ENCODE peak calls at places on chromosomes 11 and 22, in five cellular contexts. Y, C, V, B and J are unnamed samples.

GRCh38 chr22:24994070-24994763 is 41.7 kb downstream of the KIAA1671 start:
- ATAC-seq in C (no peak), Y (peak; percentile 49), B (no peak), V (no peak), J (no peak)

GRCh38 chr11:89613916-89614315 is 96.2 kb upstream of the TRIM77 start:
- ATAC-seq in Y (no peak), V (no peak), C (no peak), B (no peak), J (no peak)

GRCh38 chr11:2924381-2924780 is 4.8 kb downstream of the PHLDA2 start:
- ATAC-seq in V (no peak), B (no peak), Y (no peak), C (peak; percentile 3), J (no peak)

GRCh38 chr11:33258631-33259184 is 1.5 kb downstream of the HIPK3 start:
- ATAC-seq in V (peak; percentile 50), B (peak; percentile 17), Y (peak; percentile 46), C (peak; percentile 28), J (peak; percentile 32)

GRCh38 chr11:134261626-134262488 is 8.5 kb downstream of the ACAD8 start:
- ATAC-seq in B (peak; percentile 83), Y (peak; percentile 70), C (peak; percentile 95), V (peak; percentile 86), J (no peak)

GRCh38 chr11:8338138-8338537 is 74.5 kb upstream of the LMO1 start:
- ATAC-seq in C (peak; percentile 86), V (peak; percentile 95), Y (peak; percentile 84), B (peak; percentile 87), J (peak; percentile 45)

GRCh38 chr11:97972731-97973130 is 1048.0 kb upstream of the CNTN5 start:
- ATAC-seq in B (no peak), C (no peak), Y (no peak), V (peak; percentile 78), J (no peak)

GRCh38 chr11:61173456-61173855 is 12.2 kb upstream of the VPS37C start:
- ATAC-seq in B (peak; percentile 69), C (peak; percentile 86), Y (peak; percentile 44), V (peak; percentile 89), J (no peak)

GRCh38 chr11:67275606-67276409 is 9.5 kb downstream of the GRK2 start:
- ATAC-seq in B (no peak), C (no peak), Y (no peak), V (peak; percentile 3), J (no peak)

GRCh38 chr22:50612168-50612714 is 11.6 kb downstream of the MAPK8IP2 start:
- ATAC-seq in V (no peak), Y (no peak), C (no peak), B (no peak), J (no peak)

GRCh38 chr11:37474889-37475288 is 876.9 kb upstream of the RAG2 start:
- ATAC-seq in V (no peak), Y (no peak), B (no peak), C (no peak), J (no peak)

GRCh38 chr11:85182437-85183109 is 444.6 kb downstream of the DLG2 start:
- ATAC-seq in Y (peak; percentile 90), V (no peak), B (peak; percentile 83), C (peak; percentile 82), J (no peak)

DNA sequence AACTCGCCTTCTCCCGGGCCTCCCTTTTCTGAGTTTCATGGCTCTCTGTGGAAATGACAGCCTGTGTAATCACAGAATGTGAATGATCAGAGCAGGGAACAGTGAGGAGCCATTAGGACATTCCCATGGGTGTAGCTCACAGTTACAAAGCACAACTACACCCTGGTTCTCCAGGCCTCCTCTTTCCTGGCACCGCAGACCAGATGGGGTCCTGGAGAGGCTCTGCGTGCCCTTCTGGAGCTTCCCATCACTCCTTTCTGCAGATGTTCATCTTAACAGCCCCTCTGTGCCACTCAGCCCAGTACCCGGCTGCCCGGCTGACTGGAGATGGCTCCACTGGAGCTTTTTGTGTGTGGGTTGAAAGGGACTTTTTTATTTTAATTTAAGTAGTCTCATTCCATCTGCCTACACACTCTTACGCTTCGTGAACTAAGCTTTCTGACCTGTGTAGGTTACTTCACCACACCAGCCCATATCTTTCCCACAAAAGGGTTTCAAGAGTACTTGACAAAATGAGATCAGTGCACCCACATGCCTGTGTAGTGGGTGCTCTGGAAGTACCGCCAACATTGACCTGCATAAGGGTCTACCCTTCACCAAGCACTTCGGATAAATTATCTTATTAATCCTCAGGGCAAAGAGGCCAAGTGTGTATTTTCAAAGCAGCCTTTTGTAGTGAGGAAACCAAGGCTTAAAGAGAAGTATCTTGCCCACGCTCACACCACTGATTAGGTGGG is 29.8 kb downstream of the SREBF2 start:
- ATAC-seq in V (no peak), C (peak; percentile 36), B (peak; percentile 86), Y (no peak), J (peak; percentile 55)
- TF ChIP-seq POLR2A in V (no peak), C (no peak), B (no peak), Y (no peak), J (no peak)

GRCh38 chr22:45462034-45462655 is 40.5 kb upstream of the FBLN1 start:
- ATAC-seq in C (peak; percentile 94), B (no peak), V (no peak), Y (no peak), J (no peak)
- TF ChIP-seq CTCF in C (peak; percentile 73), B (peak; percentile 7), V (no peak), Y (no peak), J (no peak)

DNA sequence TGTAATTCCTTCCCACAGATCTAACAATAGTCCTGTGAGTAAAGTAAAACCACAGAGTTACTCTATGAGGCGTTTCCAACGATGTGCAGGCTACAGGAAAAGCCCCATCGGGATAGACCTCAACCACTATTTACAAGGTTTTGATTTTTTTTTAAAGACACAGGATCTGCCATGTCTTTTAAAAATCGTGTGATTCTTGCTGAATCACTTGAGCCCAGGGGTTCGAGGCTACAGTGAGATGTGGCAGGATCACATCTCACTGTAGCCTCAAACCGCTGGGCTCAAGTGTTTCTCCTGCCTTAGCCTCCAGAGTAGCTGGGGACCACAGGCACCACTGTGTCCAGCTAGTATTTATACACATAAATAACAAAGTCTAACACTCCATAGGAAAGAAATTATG is 7.8 kb downstream of the TAF1D start:
- ATAC-seq in V (no peak), B (no peak), C (no peak), Y (no peak), J (no peak)
- H3K4me3 ChIP-seq in V (no peak overlapping the region), B (peak overlapping the region; percentile 12), C (no peak overlapping the region), Y (no peak overlapping the region), J (no peak overlapping the region)

DNA sequence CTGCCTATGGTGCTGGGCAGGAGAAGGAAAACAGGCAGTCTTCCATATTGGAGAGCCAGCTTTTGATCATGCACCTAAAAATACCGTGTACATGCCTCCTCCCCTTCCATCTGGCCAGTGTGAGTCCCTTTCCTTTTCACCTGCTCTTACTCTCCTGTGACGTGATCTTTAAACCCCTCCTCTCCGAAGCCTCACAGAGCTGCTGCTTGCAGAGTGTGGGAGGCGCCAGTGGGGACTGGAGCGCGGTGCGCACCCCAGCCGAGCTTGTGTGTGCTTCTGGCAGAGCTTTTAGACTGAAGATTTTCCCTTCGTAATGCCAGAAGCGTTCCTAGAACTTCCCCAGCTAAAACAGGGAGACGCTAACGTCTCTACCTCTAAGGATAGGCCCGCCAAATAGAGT is 29.8 kb downstream of the MUC6 start:
- ATAC-seq in V (peak; percentile 67), Y (no peak), B (no peak), C (no peak), J (no peak)
- TF ChIP-seq POLR2A in V (no peak), Y (no peak), B (no peak), C (no peak), J (no peak)

GRCh38 chr22:37256075-37256726 is 12.1 kb upstream of the RAC2 start:
- ATAC-seq in Y (no peak), C (no peak), B (peak; percentile 78), V (no peak), J (no peak)

GRCh38 chr22:37255558-37256006 is 11.5 kb upstream of the RAC2 start:
- ATAC-seq in B (no peak), Y (no peak), V (no peak), C (no peak), J (no peak)

GRCh38 chr22:37254206-37254866 is 10.3 kb upstream of the RAC2 start:
- ATAC-seq in B (no peak), V (no peak), C (no peak), Y (no peak), J (no peak)

GRCh38 chr22:37254867-37255233 is 10.8 kb upstream of the RAC2 start:
- ATAC-seq in Y (no peak), C (no peak), V (no peak), B (no peak), J (no peak)

GRCh38 chr22:37253164-37253660 is 9.1 kb upstream of the RAC2 start:
- ATAC-seq in C (no peak), Y (no peak), B (no peak), V (no peak), J (no peak)
- TF ChIP-seq CTCF in C (no peak), Y (no peak), B (no peak), V (no peak), J (no peak)

GRCh38 chr11:103842191-103842590 is 194.2 kb upstream of the DDI1 start:
- ATAC-seq in B (no peak), Y (no peak), C (no peak), V (no peak), J (no peak)

GRCh38 chr11:103842795-103843194 is 193.6 kb upstream of the DDI1 start:
- ATAC-seq in C (no peak), Y (no peak), V (no peak), B (no peak), J (peak; percentile 74)

GRCh38 chr11:103849366-103849765 is 187.1 kb upstream of the DDI1 start:
- ATAC-seq in Y (no peak), C (no peak), B (no peak), V (no peak), J (peak; percentile 55)

GRCh38 chr11:103844327-103845215 is 191.9 kb upstream of the DDI1 start:
- ATAC-seq in V (no peak), B (peak; percentile 88), C (no peak), Y (no peak), J (no peak)

GRCh38 chr11:103845331-103845730 is 191.1 kb upstream of the DDI1 start:
- ATAC-seq in V (no peak), Y (no peak), B (no peak), C (no peak), J (no peak)
- H3K4me3 ChIP-seq in V (no peak overlapping the region), Y (no peak overlapping the region), B (no peak overlapping the region), C (no peak overlapping the region), J (no peak overlapping the region)

DNA sequence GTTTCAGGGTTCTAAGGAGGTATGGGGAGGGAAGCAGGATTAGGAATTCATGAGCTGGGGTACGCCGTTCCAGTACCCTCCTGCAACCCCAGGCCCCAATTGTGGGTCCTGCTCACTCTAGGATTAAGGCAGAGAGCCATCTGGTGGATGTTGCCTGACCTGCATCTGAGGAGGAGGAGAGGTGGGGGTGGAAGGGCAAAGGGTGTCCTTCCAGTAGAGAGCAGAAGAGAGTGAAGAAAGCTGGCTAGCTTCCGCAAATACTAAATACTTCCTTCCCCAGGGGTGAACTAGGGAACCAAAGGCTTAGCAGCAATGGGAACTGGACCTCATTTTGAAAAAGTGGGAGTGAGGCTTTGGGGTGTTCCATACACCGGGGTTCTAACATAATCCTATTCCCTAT is 10.6 kb downstream of the LRRC51 start:
- ATAC-seq in B (peak; percentile 99), V (peak; percentile 97), C (peak; percentile 94), Y (peak; percentile 94), J (peak; percentile 85)
- TF ChIP-seq POLR2A in B (no peak), V (no peak), C (no peak), Y (no peak), J (no peak)